ENCODE peak calls at places on chromosomes 7 and 10, in seven cellular contexts. T is GM23338, H is Peyer's patch, A is NB4, L is upper lobe of right lung, I is pancreas, B is body of pancreas. Q is an unnamed sample.

GRCh38 chr7:145169908-145170307 is 334.1 kb upstream of the TPK1 start:
- DNase-seq in I (no peak), B (no peak), A (peak; percentile 31), H (no peak), L (no peak), T (peak; percentile 36), Q (peak; percentile 49)

GRCh38 chr7:133061357-133061756 is 20.5 kb downstream of the CHCHD3 start:
- DNase-seq in L (no peak), A (no peak), I (peak; percentile 60), H (no peak), B (peak; percentile 79), T (no peak), Q (no peak)

GRCh38 chr10:5942001-5942400 is 35.3 kb downstream of the IL15RA start:
- DNase-seq in B (no peak), I (no peak), H (no peak), L (no peak), T (no peak), A (no peak), Q (no peak)

GRCh38 chr7:2894118-2894940 is 50.2 kb upstream of the GNA12 start:
- DNase-seq in B (no peak), H (no peak), A (no peak), T (no peak), I (no peak), L (no peak), Q (no peak)

GRCh38 chr7:48365010-48365409 is 193.8 kb downstream of the ABCA13 start:
- DNase-seq in B (no peak), H (no peak), I (no peak), T (no peak), A (no peak), L (no peak), Q (no peak)

GRCh38 chr7:84261509-84261908 is 66.9 kb upstream of the SEMA3A start:
- DNase-seq in H (no peak), I (no peak), A (no peak), L (no peak), B (no peak), T (no peak), Q (no peak)

GRCh38 chr10:88879754-88880286 is at the start of gene STAMBPL1:
- DNase-seq in L (no peak), B (peak; percentile 56), A (peak; percentile 90), T (no peak), H (no peak), I (peak; percentile 45), Q (peak; percentile 1)

GRCh38 chr7:115229401-115230083 is 307.6 kb downstream of the MDFIC start:
- DNase-seq in B (no peak), T (no peak), A (no peak), L (no peak), I (no peak), H (no peak), Q (no peak)

GRCh38 chr10:85105614-85106013 is 777.2 kb downstream of the CCSER2 start:
- DNase-seq in H (no peak), B (peak; percentile 42), A (peak; percentile 3), L (no peak), I (no peak), T (peak; percentile 41), Q (peak; percentile 37)

DNA sequence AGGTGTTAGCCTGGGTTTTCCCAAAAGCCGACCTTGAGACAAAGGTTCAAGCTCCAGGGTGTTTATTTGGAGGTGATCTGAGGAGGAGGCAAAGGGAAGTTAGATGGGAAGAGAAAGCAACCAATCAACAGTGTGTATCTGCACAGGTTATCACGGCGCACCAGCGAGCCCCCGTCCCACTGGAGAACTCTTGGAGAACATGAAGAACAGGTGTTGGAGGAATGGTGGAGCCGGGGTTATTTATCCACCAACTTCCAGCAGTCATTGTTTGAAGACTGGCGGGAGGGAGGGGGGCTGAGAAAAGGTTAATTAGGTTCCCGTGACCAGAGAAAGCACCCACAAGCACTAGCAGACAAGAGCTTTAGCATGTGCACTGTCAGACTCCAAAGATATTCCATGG is 282.5 kb upstream of the FOXK1 start:
- DNase-seq in B (no peak), L (no peak), T (no peak), I (no peak), A (no peak), H (no peak), Q (no peak)
- TF ChIP-seq CTCF in B (no peak), L (no peak), T (no peak), I (no peak), A (no peak), H (no peak), Q (no peak)

GRCh38 chr7:44286182-44286617 is 39.2 kb downstream of the CAMK2B start:
- DNase-seq in L (peak; percentile 38), H (no peak), B (peak; percentile 13), I (peak; percentile 9), T (peak; percentile 52), A (no peak), Q (no peak)
- TF ChIP-seq CTCF in L (no peak), H (no peak), B (no peak), I (no peak), T (peak; percentile 25), A (no peak), Q (no peak)

GRCh38 chr7:155741061-155741460 is 71.2 kb downstream of the SHH start:
- DNase-seq in H (no peak), I (no peak), B (no peak), T (peak; percentile 73), A (no peak), L (no peak), Q (peak; percentile 38)

GRCh38 chr7:155737590-155737989 is 74.7 kb downstream of the SHH start:
- DNase-seq in B (no peak), L (no peak), I (no peak), T (no peak), A (no peak), H (no peak), Q (no peak)

GRCh38 chr7:155738104-155738503 is 74.2 kb downstream of the SHH start:
- DNase-seq in T (no peak), I (no peak), L (no peak), A (no peak), H (no peak), B (no peak), Q (no peak)

GRCh38 chr7:155739538-155740140 is 72.6 kb downstream of the SHH start:
- DNase-seq in H (no peak), I (no peak), T (no peak), B (no peak), L (no peak), A (no peak), Q (no peak)

GRCh38 chr7:155738652-155739537 is 73.4 kb downstream of the SHH start:
- DNase-seq in T (peak; percentile 53), A (peak; percentile 76), L (peak; percentile 77), I (peak; percentile 64), H (peak; percentile 85), B (peak; percentile 92), Q (peak; percentile 83)
- TF ChIP-seq CTCF in T (peak; percentile 46), A (no peak), L (peak; percentile 65), I (peak; percentile 55), H (no peak), B (peak; percentile 84), Q (peak; percentile 59)

GRCh38 chr7:151141855-151142685 is 25.4 kb downstream of the GBX1 start:
- DNase-seq in T (no peak), L (no peak), I (peak; percentile 13), A (no peak), B (no peak), H (no peak), Q (no peak)

GRCh38 chr7:151143261-151144015 is 24.1 kb downstream of the GBX1 start:
- DNase-seq in B (no peak), I (peak; percentile 10), H (no peak), L (no peak), A (no peak), T (no peak), Q (no peak)

GRCh38 chr7:151140826-151141225 is 26.7 kb downstream of the GBX1 start:
- DNase-seq in I (peak; percentile 7), A (no peak), T (no peak), L (peak; percentile 43), H (no peak), B (no peak), Q (no peak)

GRCh38 chr7:151141281-151141854 is 26.1 kb downstream of the GBX1 start:
- DNase-seq in A (no peak), H (no peak), T (no peak), I (peak; percentile 10), L (no peak), B (no peak), Q (no peak)

DNA sequence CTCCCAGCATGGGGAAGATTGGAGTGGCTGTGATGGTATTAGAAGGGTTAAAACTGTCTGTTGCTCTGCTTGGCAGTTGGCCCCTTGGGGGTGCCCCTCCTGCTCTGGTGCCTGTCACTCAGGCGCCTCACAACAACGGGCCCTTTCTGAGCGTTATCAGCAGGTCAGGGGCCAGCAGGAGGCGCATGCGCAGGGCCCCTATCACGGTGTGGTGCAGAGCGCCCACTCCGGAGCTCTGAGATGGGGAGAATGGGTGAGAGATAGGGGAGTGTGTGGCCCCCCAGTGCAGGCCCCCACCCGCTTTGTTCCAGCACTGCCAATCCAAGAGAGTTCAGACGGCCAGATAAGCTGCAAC is 24.8 kb downstream of the GBX1 start:
- DNase-seq in T (peak; percentile 53), A (no peak), I (peak; percentile 15), L (no peak), B (peak; percentile 50), H (no peak), Q (no peak)
- TF ChIP-seq CTCF in T (peak; percentile 25), A (no peak), I (no peak), L (no peak), B (no peak), H (no peak), Q (no peak)

GRCh38 chr10:15781381-15781960 is 61.7 kb upstream of the ITGA8 start:
- DNase-seq in L (no peak), H (no peak), T (no peak), A (no peak), I (no peak), B (no peak), Q (no peak)
- TF ChIP-seq CTCF in L (no peak), H (no peak), T (no peak), A (no peak), I (no peak), B (no peak), Q (no peak)

DNA sequence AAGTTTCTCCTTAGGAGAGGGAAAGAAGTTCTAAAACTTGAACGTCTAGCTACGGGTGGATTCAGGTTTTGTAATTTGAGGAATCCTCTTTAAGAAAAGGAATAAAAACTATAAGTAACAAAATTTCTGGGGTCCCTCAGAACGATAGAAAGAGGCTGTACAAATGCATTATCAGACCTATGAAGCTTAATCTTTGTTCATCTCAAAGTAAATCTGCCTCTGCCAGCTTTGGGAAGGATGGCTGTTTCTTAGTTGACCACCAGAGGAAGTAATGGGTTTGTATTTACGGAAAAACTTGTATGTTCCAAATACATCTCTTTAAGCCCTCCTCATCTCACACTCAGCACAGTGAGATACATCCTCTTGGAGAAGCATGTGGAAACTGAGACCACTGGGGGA is 864 bp downstream of the PSTK start:
- DNase-seq in L (no peak), T (peak; percentile 69), I (no peak), H (no peak), A (peak; percentile 75), B (no peak), Q (peak; percentile 43)
- TF ChIP-seq CTCF in L (peak; percentile 39), T (peak; percentile 62), I (no peak), H (peak; percentile 35), A (peak; percentile 49), B (no peak), Q (peak; percentile 41)

GRCh38 chr10:49651039-49651835 is 28.2 kb upstream of the C10orf53 start:
- DNase-seq in L (no peak), H (no peak), T (no peak), B (no peak), A (no peak), I (no peak), Q (no peak)
- TF ChIP-seq CTCF in L (no peak), H (no peak), T (no peak), B (no peak), A (no peak), I (no peak), Q (no peak)

Q was measured in MCF 10A.